ENCODE peak calls at places on chromosome X, in five cellular contexts. M is lower lobe of right lung; D is upper lobe of left lung; C is CD4-positive, alpha-beta T cell; V is CD8-positive, alpha-beta T cell. Q is an unnamed sample. For H3K27me3, the result is how much of the 10 kb centered on the place peaks cover.

GRCh38 chrX:72079607-72080006 is 52.1 kb downstream of the RTL5 start:
- DNase-seq in M (no peak), D (peak), C (no peak), V (no peak), Q (peak)

GRCh38 chrX:151870603-151871002 is 42.1 kb upstream of the MAGEA4 start:
- DNase-seq in M (no peak), D (no peak), C (no peak), V (no peak), Q (peak)

GRCh38 chrX:32170481-32170880 is 1040.9 kb downstream of the DMD start:
- DNase-seq in M (no peak), D (no peak), C (no peak), V (no peak), Q (no peak)

GRCh38 chrX:33190016-33190415 is 21.3 kb downstream of the DMD start:
- DNase-seq in M (no peak), D (no peak), C (no peak), V (no peak), Q (peak)

GRCh38 chrX:39752820-39753219 is 344.9 kb downstream of the BCOR start:
- DNase-seq in M (no peak), D (no peak), C (no peak), V (no peak), Q (no peak)

GRCh38 chrX:98568795-98569194 is 1685.1 kb downstream of the RPA4 start:
- DNase-seq in M (no peak), D (no peak), C (no peak), V (no peak), Q (no peak)

GRCh38 chrX:119605398-119605738 is 856 bp downstream of the NKRF start:
- DNase-seq in M (no peak), D (peak), C (no peak), V (no peak), Q (no peak)

GRCh38 chrX:120315776-120316175 is 4.5 kb upstream of the TMEM255A start:
- DNase-seq in M (no peak), D (no peak), C (no peak), V (no peak), Q (no peak)

GRCh38 chrX:443676-444210 is 57.0 kb upstream of the PPP2R3B start:
- DNase-seq in M (no peak), D (no peak), C (no peak), V (no peak), Q (no peak)

GRCh38 chrX:95367286-95367685 is 1317.4 kb upstream of the DIAPH2 start:
- DNase-seq in M (no peak), D (no peak), C (no peak), V (no peak), Q (no peak)

GRCh38 chrX:22952011-22952410 is 47.7 kb upstream of the DDX53 start:
- DNase-seq in M (no peak), D (no peak), C (no peak), V (no peak), Q (peak)

GRCh38 chrX:16222123-16222522 is 54.8 kb downstream of the MAGEB17 start:
- DNase-seq in M (no peak), D (no peak), C (no peak), V (no peak), Q (peak)

GRCh38 chrX:106168107-106168506 is at the start of gene PWWP3B:
- DNase-seq in M (peak), D (peak), C (no peak), V (no peak), Q (peak)

GRCh38 chrX:95505721-95506120 is 1178.9 kb upstream of the DIAPH2 start:
- DNase-seq in M (no peak), D (no peak), C (no peak), V (no peak), Q (no peak)

GRCh38 chrX:136246201-136246600 is 5.0 kb downstream of the MAP7D3 start:
- DNase-seq in M (no peak), D (no peak), C (no peak), V (no peak), Q (no peak)

GRCh38 chrX:31397119-31397518 is 325.3 kb upstream of the FTHL17 start:
- DNase-seq in M (no peak), D (no peak), C (no peak), V (no peak), Q (peak)

GRCh38 chrX:107715331-107716044 is 60.1 kb downstream of the TSC22D3 start:
- DNase-seq in M (peak), D (no peak), C (no peak), V (peak), Q (no peak)

GRCh38 chrX:7272301-7272700 is 124.3 kb upstream of the PUDP start:
- DNase-seq in M (no peak), D (no peak), C (no peak), V (no peak), Q (no peak)

GRCh38 chrX:154733072-154733425 is 17.8 kb downstream of the GAB3 start:
- DNase-seq in M (no peak), D (no peak), C (no peak), V (no peak), Q (peak)

GRCh38 chrX:35104626-35105025 is 162.0 kb downstream of the FAM47B start:
- DNase-seq in M (no peak), D (no peak), C (no peak), V (no peak), Q (no peak)

GRCh38 chrX:17669458-17669857 is 67.8 kb upstream of the SCML1 start:
- DNase-seq in M (no peak), D (no peak), C (no peak), V (no peak), Q (no peak)

GRCh38 chrX:48998391-48998790 is 3.7 kb downstream of the GRIPAP1 start:
- DNase-seq in M (no peak), D (no peak), C (no peak), V (no peak), Q (no peak)

GRCh38 chrX:41335590-41336331 is 1.8 kb downstream of the DDX3X start:
- DNase-seq in M (no peak), D (no peak), C (no peak), V (no peak), Q (peak)

GRCh38 chrX:149641832-149642231 is 10.2 kb upstream of the TMEM185A start:
- DNase-seq in M (no peak), D (no peak), C (no peak), V (no peak), Q (no peak)

GRCh38 chrX:149643496-149643895 is 11.9 kb upstream of the TMEM185A start:
- DNase-seq in M (no peak), D (no peak), C (no peak), V (no peak), Q (no peak)

GRCh38 chrX:149639568-149639967 is 8.0 kb upstream of the TMEM185A start:
- DNase-seq in M (no peak), D (no peak), C (no peak), V (no peak), Q (no peak)

GRCh38 chrX:149641432-149641831 is 9.8 kb upstream of the TMEM185A start:
- DNase-seq in M (no peak), D (no peak), C (no peak), V (no peak), Q (no peak)

DNA sequence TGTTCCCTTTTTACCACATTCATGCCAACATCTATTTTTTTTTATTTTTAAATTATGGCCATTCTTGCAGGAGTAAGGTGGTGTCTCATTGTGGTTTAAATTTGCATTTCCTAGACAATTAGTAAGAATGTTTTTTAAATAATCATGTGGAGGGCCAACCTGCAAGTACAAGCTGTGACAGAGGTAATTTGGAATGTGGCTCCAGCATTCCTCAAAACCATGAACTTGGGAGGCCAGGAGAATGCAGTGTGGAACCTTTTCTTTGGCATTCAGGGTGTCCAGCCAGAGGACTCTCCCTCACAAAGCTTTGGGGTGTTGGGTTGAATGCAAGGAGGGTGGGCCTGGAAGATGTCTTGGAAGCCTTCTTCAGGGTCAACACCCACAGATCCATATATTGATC is 7.3 kb upstream of the TMEM185A start:
- DNase-seq in M (no peak), D (no peak), C (no peak), V (no peak), Q (no peak)
- TF ChIP-seq CTCF in M (no peak), D (no peak), C (no peak), V (no peak), Q (no peak)

GRCh38 chrX:67543818-67544217 is at the start of gene AR:
- DNase-seq in M (peak), D (peak), C (no peak), V (no peak), Q (peak)
- H3K27ac ChIP-seq in M (no peak), D (no peak), C (no peak), V (no peak), Q (no peak)

GRCh38 chrX:69507500-69507789 is 3.3 kb downstream of the NALF2 start:
- DNase-seq in M (no peak), D (no peak), C (no peak), V (no peak), Q (no peak)
- H3K27me3 ChIP-seq in M (under half), D (under half), C (under half), V (under half), Q (under half)

GRCh38 chrX:132227383-132228112 is 8.3 kb upstream of the RAP2C start:
- DNase-seq in M (no peak), D (no peak), C (no peak), V (no peak), Q (no peak)

GRCh38 chrX:132231587-132231986 is 12.3 kb upstream of the RAP2C start:
- DNase-seq in M (no peak), D (no peak), C (no peak), V (no peak), Q (no peak)

DNA sequence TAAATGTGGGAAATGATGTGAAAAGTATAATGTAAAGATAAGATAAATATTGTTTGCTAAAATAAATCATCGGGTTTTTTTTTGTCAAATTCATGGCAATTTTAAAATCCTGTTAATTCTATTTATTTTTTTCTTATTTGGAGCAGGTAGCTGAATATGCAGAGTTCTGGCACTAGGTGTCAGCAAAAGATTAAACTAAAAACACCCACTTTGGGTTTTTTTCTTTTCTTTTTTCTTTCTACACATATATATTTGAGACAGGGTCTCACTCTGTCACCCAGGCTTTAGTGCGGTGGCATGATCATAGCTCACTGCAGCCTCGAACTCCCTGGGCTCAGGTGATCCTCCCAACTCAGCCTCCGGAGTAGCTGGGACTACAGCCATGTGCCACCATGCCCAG is 6.9 kb upstream of the RAP2C start:
- DNase-seq in M (no peak), D (no peak), C (no peak), V (no peak), Q (no peak)
- TF ChIP-seq CTCF in M (peak), D (no peak), C (peak), V (no peak), Q (peak)

DNA sequence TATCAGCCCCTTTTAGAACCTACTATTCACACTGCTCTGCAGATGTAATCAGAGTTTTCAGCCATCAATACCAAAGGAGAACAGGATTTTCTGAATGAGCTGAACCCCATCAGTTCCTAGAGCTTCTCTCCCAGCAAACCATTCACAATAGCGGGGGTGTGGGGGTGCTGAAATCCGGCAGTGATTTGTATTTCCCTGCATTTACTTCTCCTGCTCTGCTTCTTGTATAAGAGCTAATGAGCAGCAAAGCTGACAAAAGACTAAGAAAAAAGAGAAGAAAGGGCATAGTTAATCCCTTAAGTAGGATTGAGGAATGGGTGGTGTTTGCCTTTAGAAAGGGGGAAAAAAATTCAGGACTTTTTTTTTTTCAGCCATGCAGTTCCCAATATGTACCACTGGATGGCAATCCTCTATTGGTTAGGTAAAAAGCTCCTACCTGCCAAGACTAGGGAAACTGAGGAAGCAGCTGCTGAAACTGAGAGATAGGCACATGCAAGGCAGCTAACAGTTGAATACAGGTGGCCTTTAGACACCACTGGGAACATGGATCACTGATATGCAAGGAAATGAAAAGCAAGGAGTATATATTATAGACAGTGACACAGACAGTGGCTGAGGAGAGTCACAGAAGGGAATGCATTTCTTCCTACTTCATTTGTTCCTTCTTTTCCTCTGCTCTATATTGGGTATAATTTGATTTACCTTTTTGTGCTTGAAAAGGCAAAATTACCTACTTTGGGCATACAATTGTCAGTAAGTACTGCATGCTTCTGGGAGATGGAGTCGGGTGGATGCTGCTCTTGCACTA is 217.9 kb downstream of the HS6ST2 start:
- DNase-seq in M (no peak), D (no peak), C (no peak), V (no peak), Q (no peak)
- H3K27ac ChIP-seq in M (no peak), D (no peak), C (no peak), V (no peak), Q (no peak)

DNA sequence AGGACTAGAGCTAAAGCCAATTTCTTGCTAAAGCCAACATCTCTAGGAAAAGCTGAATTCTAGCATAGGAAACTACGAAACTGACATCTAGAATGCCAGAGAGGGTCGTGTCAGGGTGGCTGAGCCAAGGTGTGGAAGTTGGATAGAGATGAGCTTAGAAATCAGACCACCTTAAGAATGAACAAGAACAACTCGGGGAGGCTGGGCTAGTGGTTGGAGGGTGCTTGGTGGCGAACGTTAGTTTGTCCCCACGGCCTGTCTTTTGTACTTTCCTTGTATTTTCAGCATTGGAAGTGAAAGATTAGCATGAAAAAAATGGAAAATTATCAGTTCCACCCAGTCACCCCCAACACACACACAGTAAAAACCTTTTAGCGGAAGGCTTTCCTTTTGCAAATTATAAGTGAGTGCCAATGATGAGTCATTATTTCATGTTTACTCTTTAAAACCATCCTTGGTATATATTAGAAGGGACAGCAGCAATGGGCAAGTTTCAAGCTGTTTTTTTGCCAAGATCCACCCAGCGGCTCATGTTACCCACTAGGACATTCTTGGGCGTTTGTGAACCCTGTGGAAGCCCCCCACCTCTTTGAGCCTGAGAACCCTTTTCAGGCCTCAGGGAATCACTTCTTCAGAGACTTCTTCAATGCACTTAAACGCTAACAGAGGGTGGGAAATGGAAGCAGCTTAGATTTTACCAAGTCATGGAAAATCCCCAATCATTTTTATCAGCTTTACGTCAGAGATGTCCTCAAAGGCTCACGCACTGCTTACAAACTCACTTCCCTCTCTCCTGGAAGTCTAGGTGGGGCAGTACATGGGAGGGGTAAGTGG is 4.9 kb upstream of the PPEF1 start:
- DNase-seq in M (no peak), D (no peak), C (no peak), V (no peak), Q (peak)
- H3K27me3 ChIP-seq in M (under half), D (under half), C (under half), V (under half), Q (under half)

DNA sequence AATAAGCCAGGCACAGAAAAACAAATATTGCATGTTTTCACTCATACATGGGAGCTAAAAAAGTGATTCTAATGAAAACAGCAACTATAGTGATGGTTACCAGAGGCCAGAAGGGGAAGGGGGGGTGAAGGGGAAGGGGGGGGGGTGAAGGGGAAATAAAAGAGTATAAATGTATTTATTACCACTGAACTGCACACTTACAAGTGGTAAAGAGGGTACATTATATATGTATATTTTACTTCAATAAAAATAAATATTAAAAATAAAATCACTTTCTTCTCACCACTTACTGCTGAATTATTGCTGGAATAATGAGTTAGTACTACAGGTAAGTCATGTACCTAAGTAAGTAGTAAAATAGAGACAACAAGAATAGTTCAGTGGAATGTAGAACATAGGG is 2.1 kb upstream of the VCX3B start:
- DNase-seq in M (no peak), D (no peak), C (no peak), V (no peak), Q (no peak)
- TF ChIP-seq CTCF in M (no peak), D (no peak), C (no peak), V (no peak), Q (no peak)

GRCh38 chrX:97531824-97532223 is 648.1 kb downstream of the RPA4 start:
- DNase-seq in M (no peak), D (no peak), C (no peak), V (no peak), Q (no peak)
- H3K27ac ChIP-seq in M (no peak), D (no peak), C (no peak), V (no peak), Q (no peak)